ENCODE peak calls at places on chromosomes 2 and 18, in nine cellular contexts. A, U, B, E, T, S, X, H and G are unnamed samples.

GRCh38 chr2:238281826-238282480 is 6.5 kb downstream of the PER2 start:
- DNase-seq in A (no peak), U (no peak), B (no peak), E (no peak), T (no peak), S (no peak), X (no peak), H (no peak), G (no peak)

GRCh38 chr2:197599285-197599965 is 76.0 kb downstream of the RFTN2 start:
- DNase-seq in A (peak), U (peak), B (no peak), E (peak), T (peak), S (no peak), X (no peak), H (peak), G (peak)

GRCh38 chr2:153532160-153532559 is 53.6 kb upstream of the RPRM start:
- DNase-seq in A (no peak), U (no peak), B (no peak), E (no peak), T (no peak), S (no peak), X (no peak), H (no peak), G (no peak)

GRCh38 chr18:22342625-22343024 is 75.1 kb downstream of the CTAGE1 start:
- DNase-seq in A (peak), U (no peak), B (peak), E (no peak), T (peak), S (peak), X (no peak), H (peak), G (peak)

GRCh38 chr2:135963841-135964240 is 21.6 kb downstream of the DARS1 start:
- DNase-seq in A (no peak), U (no peak), B (no peak), E (no peak), T (no peak), S (peak), X (no peak), H (peak), G (no peak)

GRCh38 chr2:71788601-71789240 is 335.4 kb downstream of the DYSF start:
- DNase-seq in A (no peak), U (no peak), B (no peak), E (no peak), T (no peak), S (no peak), X (no peak), H (no peak), G (no peak)

GRCh38 chr2:237669628-237670351 is 42.4 kb downstream of the LRRFIP1 start:
- DNase-seq in A (no peak), U (peak), B (peak), E (no peak), T (peak), S (peak), X (no peak), H (peak), G (no peak)

GRCh38 chr2:65980531-65980930 is 454.4 kb upstream of the MEIS1 start:
- DNase-seq in A (no peak), U (no peak), B (no peak), E (no peak), T (no peak), S (no peak), X (no peak), H (no peak), G (no peak)

GRCh38 chr2:120710256-120710655 is 25.4 kb upstream of the GLI2 start:
- DNase-seq in A (no peak), U (no peak), B (no peak), E (no peak), T (no peak), S (peak), X (no peak), H (peak), G (no peak)

GRCh38 chr2:189338119-189338518 is 103.2 kb upstream of the WDR75 start:
- DNase-seq in A (no peak), U (no peak), B (no peak), E (no peak), T (no peak), S (no peak), X (no peak), H (no peak), G (no peak)

GRCh38 chr2:204060896-204061640 is 124.5 kb downstream of the ICOS start:
- DNase-seq in A (no peak), U (no peak), B (no peak), E (no peak), T (peak), S (no peak), X (no peak), H (no peak), G (no peak)

DNA sequence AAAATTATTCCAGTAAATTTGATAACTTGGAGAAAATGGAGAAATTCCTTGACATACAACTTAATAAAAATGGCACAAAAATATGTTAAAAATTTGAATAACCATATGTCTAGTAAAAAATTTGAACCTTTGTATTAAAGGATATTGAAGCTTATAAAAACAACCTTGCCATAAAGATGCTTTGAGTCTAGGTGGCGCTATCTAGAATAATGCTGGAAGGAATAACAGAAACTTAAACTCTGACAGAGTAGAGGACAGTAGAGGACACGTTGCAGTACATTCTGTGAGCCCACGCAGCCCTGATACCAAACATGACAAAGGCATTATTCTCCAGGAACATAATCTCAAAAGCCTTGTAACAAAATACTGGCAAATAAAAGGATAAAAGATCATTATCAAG is 44.7 kb upstream of the ALKAL2 start:
- DNase-seq in A (no peak), U (no peak), B (no peak), E (no peak), T (no peak), S (no peak), X (no peak), H (no peak), G (no peak)
- TF ChIP-seq CTCF in A (no peak), U (peak), B (no peak), E (no peak), T (peak), S (no peak), X (no peak), H (no peak), G (no peak)

GRCh38 chr2:218323526-218324472 is 31.5 kb upstream of the TMBIM1 start:
- DNase-seq in A (peak), U (no peak), B (peak), E (peak), T (peak), S (peak), X (no peak), H (peak), G (no peak)

GRCh38 chr2:218320704-218321336 is 28.5 kb upstream of the TMBIM1 start:
- DNase-seq in A (no peak), U (no peak), B (no peak), E (no peak), T (no peak), S (no peak), X (no peak), H (no peak), G (no peak)

GRCh38 chr2:218325566-218326160 is 31.0 kb upstream of the CATIP start:
- DNase-seq in A (no peak), U (no peak), B (no peak), E (no peak), T (no peak), S (no peak), X (no peak), H (no peak), G (no peak)

GRCh38 chr2:218319813-218320360 is 27.6 kb upstream of the TMBIM1 start:
- DNase-seq in A (no peak), U (no peak), B (no peak), E (no peak), T (peak), S (no peak), X (no peak), H (no peak), G (no peak)

GRCh38 chr2:218322756-218323525 is 30.6 kb upstream of the TMBIM1 start:
- DNase-seq in A (peak), U (peak), B (peak), E (peak), T (peak), S (peak), X (peak), H (peak), G (peak)
- H3K27ac ChIP-seq in A (peak), U (peak), B (peak), E (peak), T (no peak), S (no peak), X (peak), H (no peak), G (no peak)

GRCh38 chr2:76194376-76194775 is 483.7 kb upstream of the GCFC2 start:
- DNase-seq in A (no peak), U (no peak), B (no peak), E (no peak), T (no peak), S (no peak), X (no peak), H (no peak), G (no peak)

GRCh38 chr2:76202866-76203265 is 492.2 kb upstream of the GCFC2 start:
- DNase-seq in A (no peak), U (no peak), B (no peak), E (no peak), T (no peak), S (no peak), X (no peak), H (no peak), G (no peak)

GRCh38 chr2:76193098-76193497 is 482.4 kb upstream of the GCFC2 start:
- DNase-seq in A (no peak), U (no peak), B (no peak), E (no peak), T (no peak), S (no peak), X (no peak), H (no peak), G (no peak)

GRCh38 chr2:76197428-76197827 is 486.7 kb upstream of the GCFC2 start:
- DNase-seq in A (no peak), U (no peak), B (no peak), E (no peak), T (no peak), S (no peak), X (no peak), H (no peak), G (no peak)

DNA sequence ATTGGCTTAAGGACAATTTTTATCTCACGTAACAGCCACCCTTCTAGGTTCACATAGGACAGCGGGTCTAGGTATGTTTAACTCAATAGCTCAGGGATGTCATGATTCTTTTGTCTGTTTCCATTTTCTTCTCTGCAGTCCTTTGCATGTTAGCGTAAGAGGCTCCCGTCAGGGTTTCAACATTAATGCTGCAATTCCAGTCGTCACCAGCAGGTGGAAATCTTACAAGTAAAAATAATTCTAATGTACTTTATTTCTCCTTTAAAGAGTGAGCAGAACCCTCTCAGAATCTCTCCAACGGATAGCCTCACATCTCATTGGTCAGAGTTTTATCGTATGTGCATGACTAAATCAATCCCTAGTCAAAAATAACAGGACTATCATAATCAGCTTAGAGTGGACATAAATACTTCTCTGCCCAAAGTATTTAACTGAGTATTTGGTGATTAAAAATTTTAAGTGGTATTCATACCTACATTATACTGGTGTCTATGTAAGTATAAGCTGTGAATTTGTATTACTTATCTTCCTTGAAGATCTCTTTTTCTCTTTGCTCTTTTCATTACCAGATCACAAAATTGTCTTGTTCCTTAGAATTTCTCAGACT is 487.2 kb upstream of the GCFC2 start:
- DNase-seq in A (peak), U (peak), B (peak), E (no peak), T (peak), S (peak), X (no peak), H (peak), G (peak)
- TF ChIP-seq CTCF in A (peak), U (peak), B (peak), E (peak), T (peak), S (peak), X (peak), H (peak), G (peak)

GRCh38 chr2:100240386-100240785 is 81.9 kb downstream of the LONRF2 start:
- DNase-seq in A (no peak), U (no peak), B (no peak), E (no peak), T (no peak), S (no peak), X (no peak), H (no peak), G (no peak)
- H3K27ac ChIP-seq in A (no peak), U (no peak), B (no peak), E (no peak), T (no peak), S (no peak), X (no peak), H (no peak), G (no peak)

GRCh38 chr2:232980683-232981082 is 32.4 kb downstream of the NGEF start:
- DNase-seq in A (no peak), U (no peak), B (no peak), E (no peak), T (no peak), S (no peak), X (no peak), H (peak), G (no peak)

GRCh38 chr2:232981356-232981755 is 31.7 kb downstream of the NGEF start:
- DNase-seq in A (no peak), U (no peak), B (no peak), E (no peak), T (no peak), S (no peak), X (no peak), H (no peak), G (no peak)

GRCh38 chr2:232981767-232982360 is 31.2 kb downstream of the NGEF start:
- DNase-seq in A (no peak), U (no peak), B (no peak), E (no peak), T (no peak), S (no peak), X (no peak), H (no peak), G (no peak)

GRCh38 chr2:232977438-232977971 is 35.6 kb downstream of the NGEF start:
- DNase-seq in A (no peak), U (no peak), B (no peak), E (no peak), T (no peak), S (no peak), X (no peak), H (no peak), G (no peak)

DNA sequence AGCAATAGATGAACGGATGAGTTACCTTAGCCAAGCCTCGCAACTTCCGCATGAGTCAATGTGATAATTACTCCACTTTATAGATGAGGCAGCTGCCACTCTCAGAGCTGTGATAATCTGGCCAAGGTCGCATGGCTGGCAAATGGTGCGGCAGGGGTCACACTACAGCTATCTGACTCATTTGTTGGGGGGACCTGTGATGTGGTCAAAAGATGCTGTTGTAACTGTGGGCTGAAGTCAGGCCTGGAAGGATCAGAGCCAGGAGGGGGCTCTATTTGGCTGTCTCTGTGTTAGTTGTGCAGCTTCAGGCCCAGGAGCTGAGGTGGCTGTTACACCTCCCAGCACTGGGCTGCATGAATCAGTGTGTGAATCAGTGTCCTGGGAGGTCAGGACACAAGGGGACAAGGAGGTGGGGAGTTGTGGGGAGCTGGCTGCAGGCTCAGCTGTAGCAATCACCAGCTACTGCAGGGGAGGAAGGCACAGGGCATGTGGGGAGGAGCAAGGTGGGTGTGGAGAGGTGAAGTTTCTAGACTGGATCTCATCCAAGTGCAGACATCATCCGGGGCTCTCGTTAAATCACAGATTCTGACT is 33.1 kb downstream of the NGEF start:
- DNase-seq in A (no peak), U (no peak), B (no peak), E (peak), T (no peak), S (peak), X (no peak), H (peak), G (no peak)
- TF ChIP-seq CTCF in A (no peak), U (peak), B (no peak), E (peak), T (no peak), S (peak), X (no peak), H (no peak), G (no peak)

DNA sequence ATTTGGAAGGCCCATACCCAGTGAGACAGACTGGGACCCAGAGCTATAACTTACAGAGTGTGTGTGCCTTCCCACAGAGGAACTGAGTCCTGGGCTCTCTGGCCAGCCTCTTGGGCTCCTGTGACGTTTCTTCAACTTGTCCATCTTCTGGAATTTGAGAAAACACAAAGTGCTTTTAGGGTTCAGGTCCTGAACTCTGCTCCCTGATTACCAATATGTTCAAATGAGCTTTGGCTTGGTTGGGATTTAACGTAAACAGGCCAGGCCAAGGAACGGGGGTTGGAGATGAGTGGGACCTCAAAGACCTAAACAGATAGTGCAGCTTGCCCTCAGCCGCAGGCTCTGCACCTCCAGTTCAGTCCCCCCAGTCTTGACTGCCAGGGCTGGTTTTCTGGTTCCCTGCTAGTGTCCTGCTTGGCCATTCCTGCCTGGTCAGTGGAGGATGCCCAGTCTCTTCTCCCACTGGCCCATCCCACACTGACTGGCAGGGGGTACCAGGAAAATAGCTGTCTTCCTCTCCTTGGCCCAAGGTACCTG is 44.9 kb downstream of the TMEM17 start:
- DNase-seq in A (no peak), U (no peak), B (no peak), E (no peak), T (no peak), S (no peak), X (no peak), H (no peak), G (no peak)
- H3K27ac ChIP-seq in A (no peak), U (no peak), B (no peak), E (peak), T (no peak), S (no peak), X (no peak), H (no peak), G (no peak)